ENCODE peak calls at places on chromosomes 5 and 9, in four cellular contexts. D is AG10803, S is ovary, Q is body of pancreas. O is an unnamed sample.

GRCh38 chr5:159100928-159101646 is 1.4 kb upstream of the EBF1 start:
- DNase-seq in Q (no peak), D (peak), S (no peak), O (no peak)

GRCh38 chr9:101270325-101270701 is 114.5 kb downstream of the BAAT start:
- DNase-seq in Q (no peak), D (no peak), S (no peak), O (no peak)

GRCh38 chr5:179405054-179405416 is 59.8 kb upstream of the ADAMTS2 start:
- DNase-seq in Q (no peak), S (no peak), D (no peak), O (no peak)

GRCh38 chr9:30815585-30815984 is 1568.9 kb upstream of the ACO1 start:
- DNase-seq in D (no peak), Q (no peak), S (no peak), O (no peak)

GRCh38 chr5:122327110-122327509 is 15.1 kb downstream of the SNCAIP start:
- DNase-seq in S (no peak), D (no peak), Q (no peak), O (no peak)

GRCh38 chr5:98415663-98416062 is 357.8 kb upstream of the RGMB start:
- DNase-seq in S (no peak), D (peak), Q (no peak), O (no peak)

GRCh38 chr5:171309526-171310333 is 682 bp downstream of the TLX3 start:
- DNase-seq in D (no peak), Q (no peak), S (no peak), O (no peak)

GRCh38 chr5:126488362-126489065 is 65.3 kb downstream of the GRAMD2B start:
- DNase-seq in Q (no peak), S (no peak), D (no peak), O (no peak)

GRCh38 chr9:110116543-110116885 is 91.4 kb downstream of the C9orf152 start:
- DNase-seq in Q (no peak), S (no peak), D (peak), O (peak)

DNA sequence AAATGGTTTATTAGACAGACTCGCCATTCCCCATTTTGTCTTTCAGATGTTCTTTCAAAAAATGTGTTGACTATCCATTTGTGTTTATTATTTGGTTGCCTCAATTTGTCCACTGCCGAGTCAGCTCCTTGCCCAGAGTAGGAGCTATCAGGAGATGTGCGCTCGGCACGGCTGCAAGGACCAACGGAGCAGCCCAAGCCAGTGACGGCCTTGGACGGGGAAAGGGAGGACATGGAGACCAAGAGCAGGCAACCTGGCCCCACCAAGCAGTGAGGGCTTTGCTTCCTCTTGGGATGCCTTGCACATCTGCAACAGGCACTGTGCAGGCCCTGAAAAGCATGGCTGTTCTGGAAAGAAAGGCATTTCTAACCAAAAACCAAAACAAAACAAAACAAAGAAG is 69.8 kb downstream of the DEPDC1B start:
- DNase-seq in Q (no peak), S (no peak), D (no peak), O (no peak)
- H3K4me3 ChIP-seq in Q (no peak), S (no peak), D (no peak), O (no peak)

GRCh38 chr9:3359048-3359692 is 166.6 kb downstream of the RFX3 start:
- DNase-seq in D (no peak), Q (no peak), S (no peak), O (no peak)

GRCh38 chr9:3360245-3360644 is 165.6 kb downstream of the RFX3 start:
- DNase-seq in S (no peak), D (no peak), Q (no peak), O (no peak)

GRCh38 chr9:3361115-3361514 is 164.7 kb downstream of the RFX3 start:
- DNase-seq in Q (no peak), D (no peak), S (no peak), O (no peak)

GRCh38 chr9:3361689-3362392 is 164.0 kb downstream of the RFX3 start:
- DNase-seq in S (no peak), Q (no peak), D (no peak), O (no peak)

DNA sequence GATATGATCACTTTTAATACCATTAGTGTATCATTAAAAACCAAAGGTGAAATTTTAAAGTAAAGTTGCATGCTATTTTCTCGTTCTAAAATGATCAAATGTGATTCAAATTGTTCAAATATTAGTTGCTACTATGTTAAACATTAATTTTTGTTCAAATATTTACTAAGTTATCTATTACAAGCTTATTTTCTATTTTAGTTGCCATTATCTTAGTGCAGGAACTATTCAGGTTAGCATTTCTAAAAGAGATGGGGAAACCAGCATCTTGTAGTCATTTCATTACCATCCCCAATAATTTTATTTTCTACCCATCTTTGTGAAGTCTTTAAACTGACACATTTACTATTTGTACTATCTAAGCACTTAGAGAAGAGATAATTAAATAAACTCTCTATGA is 166.0 kb downstream of the RFX3 start:
- DNase-seq in D (no peak), Q (no peak), S (no peak), O (no peak)
- TF ChIP-seq CTCF in D (no peak), Q (no peak), S (no peak), O (no peak)

GRCh38 chr9:73081979-73082657 is 69.5 kb upstream of the ANXA1 start:
- DNase-seq in D (peak), Q (peak), S (no peak), O (peak)
- H3K4me3 ChIP-seq in D (no peak), Q (no peak), S (no peak), O (no peak)

GRCh38 chr5:28012538-28012937 is 974.2 kb upstream of the CDH9 start:
- DNase-seq in D (no peak), Q (no peak), S (no peak), O (no peak)

GRCh38 chr5:28017178-28017577 is 978.8 kb upstream of the CDH9 start:
- DNase-seq in S (no peak), D (no peak), Q (no peak), O (no peak)

GRCh38 chr5:28009526-28010025 is 971.2 kb upstream of the CDH9 start:
- DNase-seq in Q (no peak), S (no peak), D (no peak), O (no peak)

GRCh38 chr5:28014779-28015178 is 976.4 kb upstream of the CDH9 start:
- DNase-seq in D (no peak), Q (no peak), S (no peak), O (no peak)
- TF ChIP-seq CTCF in D (peak), Q (no peak), S (no peak), O (peak)

GRCh38 chr9:121550041-121550440 is 50.4 kb upstream of the GGTA1 start:
- DNase-seq in Q (no peak), S (no peak), D (no peak), O (no peak)

GRCh38 chr9:121545875-121546423 is 46.3 kb upstream of the GGTA1 start:
- DNase-seq in D (peak), S (peak), Q (peak), O (peak)

GRCh38 chr9:121556082-121556481 is 56.4 kb upstream of the GGTA1 start:
- DNase-seq in D (no peak), Q (no peak), S (no peak), O (no peak)

GRCh38 chr9:121551985-121552753 is 52.5 kb upstream of the GGTA1 start:
- DNase-seq in S (no peak), Q (no peak), D (no peak), O (no peak)

GRCh38 chr9:121550569-121551512 is 51.2 kb upstream of the GGTA1 start:
- DNase-seq in S (peak), D (peak), Q (peak), O (no peak)
- H3K4me3 ChIP-seq in S (peak), D (peak), Q (no peak), O (peak)

GRCh38 chr9:126318858-126319257 is 7.8 kb upstream of the MVB12B start:
- DNase-seq in S (no peak), D (no peak), Q (no peak), O (no peak)
- TF ChIP-seq CTCF in S (no peak), D (no peak), Q (no peak), O (no peak)

DNA sequence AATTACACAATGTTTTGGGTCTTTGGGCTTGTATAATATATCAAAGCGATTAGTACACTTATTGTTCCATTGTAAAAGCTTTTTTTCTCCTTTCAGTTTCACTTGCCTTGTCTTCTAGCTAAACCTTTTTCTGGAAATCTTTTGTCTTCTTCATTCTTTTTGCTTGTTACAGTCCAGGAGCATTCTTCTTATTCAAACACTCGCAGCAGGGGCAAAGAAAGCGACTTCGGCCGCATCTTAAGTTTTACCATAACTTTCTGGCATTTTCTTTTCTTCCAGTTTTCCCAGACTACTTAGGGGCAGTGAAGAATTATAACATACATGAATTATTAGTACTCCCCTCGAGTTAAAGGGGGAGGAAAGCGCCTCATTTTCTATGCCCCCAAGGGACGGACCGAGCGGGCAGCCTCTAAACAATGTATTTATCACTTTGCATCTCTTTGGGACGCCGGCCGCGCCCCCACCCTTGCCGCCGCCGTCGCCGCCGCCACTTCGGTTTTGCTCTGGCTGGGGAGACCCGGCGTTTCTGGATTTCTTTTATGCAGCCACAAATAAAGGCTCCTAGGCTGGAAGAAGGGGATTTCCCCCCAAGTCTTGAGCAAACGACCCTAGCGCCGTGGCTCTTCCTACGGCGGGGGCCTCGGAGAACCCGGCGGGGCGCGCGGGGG is 7.5 kb upstream of the NEUROG1 start:
- DNase-seq in D (no peak), S (no peak), Q (no peak), O (no peak)
- H3K4me3 ChIP-seq in D (no peak), S (peak), Q (no peak), O (no peak)

DNA sequence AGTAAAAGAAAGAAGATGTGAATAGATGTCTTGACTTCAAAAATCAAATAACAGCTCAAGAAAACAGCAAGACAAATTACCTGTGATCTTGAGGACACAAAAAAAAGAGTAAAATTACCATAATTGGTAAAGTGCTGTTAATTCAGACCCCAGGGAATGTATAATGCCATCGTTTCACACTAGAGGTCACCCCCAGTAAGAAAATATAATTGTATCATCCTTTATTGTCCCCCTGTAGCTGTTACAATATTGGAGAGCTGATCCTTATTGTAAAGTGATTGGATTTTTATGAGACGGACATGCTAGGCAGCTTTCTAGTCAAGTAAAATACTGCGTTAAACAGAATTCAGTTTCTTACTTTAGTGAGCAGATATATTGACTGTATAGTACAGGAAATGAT is 377.0 kb downstream of the TLE1 start:
- DNase-seq in S (no peak), Q (no peak), D (no peak), O (no peak)
- TF ChIP-seq CTCF in S (no peak), Q (no peak), D (peak), O (no peak)

O was measured in AG09309.